ENCODE peak calls at places on chromosomes 2 and 18, in seven cellular contexts. C is mesendoderm, W is H9, S is mesenchymal stem cell, R is IMR-90, U is neuronal stem cell, V is H1. F is an unnamed sample.

GRCh38 chr2:144277622-144278354 is 242.1 kb downstream of the ZEB2 start:
- DNase-seq in C (no peak), W (no peak), S (no peak), R (no peak), U (no peak), V (no peak), F (no peak)

GRCh38 chr2:236659758-236660150 is 90.1 kb downstream of the ACKR3 start:
- DNase-seq in C (no peak), W (no peak), S (peak; percentile 62), R (peak; percentile 34), U (no peak), V (no peak), F (no peak)

GRCh38 chr2:80499095-80499494 is 194.5 kb upstream of the LRRTM1 start:
- DNase-seq in C (peak; percentile 18), W (no peak), S (peak; percentile 48), R (peak; percentile 65), U (no peak), V (no peak), F (peak; percentile 44)

GRCh38 chr18:36309436-36310391 is 12.2 kb downstream of the FHOD3 start:
- DNase-seq in C (no peak), W (peak; percentile 8), S (peak; percentile 91), R (peak; percentile 98), U (no peak), V (peak; percentile 42), F (peak; percentile 96)

GRCh38 chr2:61055557-61055956 is 10.1 kb upstream of the SANBR start:
- DNase-seq in C (no peak), W (no peak), S (peak; percentile 74), R (peak; percentile 64), U (no peak), V (no peak), F (no peak)

GRCh38 chr2:200603972-200604371 is 18.2 kb downstream of the AOX1 start:
- DNase-seq in C (peak; percentile 59), W (no peak), S (peak; percentile 56), R (peak; percentile 84), U (no peak), V (no peak), F (no peak)

GRCh38 chr2:15158117-15158516 is 403.0 kb downstream of the NBAS start:
- DNase-seq in C (peak; percentile 51), W (peak; percentile 55), S (no peak), R (no peak), U (peak; percentile 76), V (peak; percentile 57), F (no peak)

GRCh38 chr2:207227062-207227748 is 61.5 kb upstream of the KLF7 start:
- DNase-seq in C (peak; percentile 94), W (peak; percentile 86), S (peak; percentile 72), R (peak; percentile 39), U (peak; percentile 58), V (peak; percentile 69), F (no peak)

GRCh38 chr18:32803571-32803970 is 30.7 kb upstream of the KLHL14 start:
- DNase-seq in C (no peak), W (no peak), S (no peak), R (no peak), U (peak; percentile 39), V (no peak), F (no peak)

GRCh38 chr2:65576861-65577601 is 144.6 kb upstream of the SPRED2 start:
- DNase-seq in C (peak; percentile 92), W (no peak), S (peak; percentile 96), R (peak; percentile 95), U (no peak), V (no peak), F (peak; percentile 29)

GRCh38 chr2:134201559-134201958 is 52.3 kb upstream of the MGAT5 start:
- DNase-seq in C (no peak), W (no peak), S (no peak), R (no peak), U (no peak), V (no peak), F (no peak)

GRCh38 chr2:127046579-127046978 is 60.4 kb downstream of the BIN1 start:
- DNase-seq in C (no peak), W (peak; percentile 22), S (no peak), R (no peak), U (no peak), V (peak; percentile 42), F (no peak)

GRCh38 chr2:168584934-168585333 is 128.9 kb downstream of the CERS6 start:
- DNase-seq in C (no peak), W (no peak), S (no peak), R (no peak), U (no peak), V (no peak), F (no peak)

GRCh38 chr18:36501100-36501499 is 203.6 kb downstream of the FHOD3 start:
- DNase-seq in C (no peak), W (no peak), S (no peak), R (no peak), U (no peak), V (no peak), F (no peak)

GRCh38 chr2:49332415-49332814 is 178.1 kb upstream of the FSHR start:
- DNase-seq in C (no peak), W (no peak), S (peak; percentile 2), R (no peak), U (no peak), V (no peak), F (no peak)

GRCh38 chr2:230678451-230678850 is 34.2 kb upstream of the CAB39 start:
- DNase-seq in C (no peak), W (no peak), S (no peak), R (no peak), U (no peak), V (no peak), F (no peak)

GRCh38 chr2:9251154-9252001 is 44.8 kb downstream of the ASAP2 start:
- DNase-seq in C (no peak), W (no peak), S (peak; percentile 82), R (peak; percentile 77), U (no peak), V (no peak), F (peak; percentile 82)

GRCh38 chr2:207219036-207219435 is 53.3 kb upstream of the KLF7 start:
- DNase-seq in C (no peak), W (no peak), S (no peak), R (no peak), U (no peak), V (no peak), F (no peak)

GRCh38 chr18:31716362-31716761 is 32.0 kb upstream of the B4GALT6 start:
- DNase-seq in C (no peak), W (no peak), S (no peak), R (no peak), U (no peak), V (no peak), F (no peak)

GRCh38 chr2:178188466-178188865 is 5.8 kb upstream of the OSBPL6 start:
- DNase-seq in C (no peak), W (no peak), S (no peak), R (peak; percentile 7), U (no peak), V (no peak), F (no peak)

GRCh38 chr2:173075781-173076556 is at the start of gene MAP3K20:
- DNase-seq in C (peak; percentile 65), W (peak; percentile 48), S (peak; percentile 78), R (peak; percentile 71), U (peak; percentile 42), V (peak; percentile 77), F (peak; percentile 32)

GRCh38 chr18:30409120-30409519 is 633.4 kb downstream of the DSC3 start:
- DNase-seq in C (peak; percentile 2), W (no peak), S (no peak), R (no peak), U (no peak), V (no peak), F (no peak)

GRCh38 chr2:82498777-82499443 is 1960.2 kb downstream of the SUCLG1 start:
- DNase-seq in C (no peak), W (no peak), S (no peak), R (no peak), U (no peak), V (no peak), F (no peak)

GRCh38 chr2:47897191-47897955 is 8.9 kb downstream of the FBXO11 start:
- DNase-seq in C (no peak), W (no peak), S (no peak), R (no peak), U (no peak), V (no peak), F (no peak)

DNA sequence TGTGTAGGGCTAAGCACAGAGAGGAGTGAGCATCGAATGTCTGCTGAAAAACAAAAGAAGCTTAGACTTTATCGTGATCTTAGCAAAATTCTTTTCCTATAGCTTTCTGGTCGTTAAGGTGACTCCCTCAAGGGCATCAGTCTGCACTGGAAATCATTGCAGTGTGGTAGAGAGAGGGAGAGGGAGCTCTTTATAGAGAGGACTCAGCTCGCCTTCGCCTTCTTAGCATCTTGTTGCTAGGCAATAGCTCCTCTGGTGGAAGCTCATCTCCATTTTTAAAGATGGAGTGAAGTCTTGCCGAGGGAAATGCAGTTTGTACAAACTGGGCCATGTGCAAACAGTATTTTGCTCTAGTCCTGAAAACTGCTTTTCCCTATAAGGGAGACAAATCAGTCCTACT is 62.9 kb upstream of the SLC38A11 start:
- DNase-seq in C (peak; percentile 82), W (peak; percentile 56), S (peak; percentile 3), R (peak; percentile 1), U (peak; percentile 9), V (no peak), F (no peak)
- H3K27ac ChIP-seq in C (no peak overlapping the region), W (no peak overlapping the region), S (no peak overlapping the region), R (no peak overlapping the region), U (no peak overlapping the region), V (no peak overlapping the region), F (no peak overlapping the region)

GRCh38 chr2:75587954-75588587 is 27.3 kb upstream of the EVA1A start:
- DNase-seq in C (no peak), W (no peak), S (peak; percentile 51), R (peak; percentile 94), U (no peak), V (no peak), F (no peak)
- H4K8ac ChIP-seq in C (no peak overlapping the region), W (no peak overlapping the region), S (no peak overlapping the region), R (peak overlapping the region; percentile 71), U (no peak overlapping the region), V (no peak overlapping the region), F (no peak overlapping the region)

DNA sequence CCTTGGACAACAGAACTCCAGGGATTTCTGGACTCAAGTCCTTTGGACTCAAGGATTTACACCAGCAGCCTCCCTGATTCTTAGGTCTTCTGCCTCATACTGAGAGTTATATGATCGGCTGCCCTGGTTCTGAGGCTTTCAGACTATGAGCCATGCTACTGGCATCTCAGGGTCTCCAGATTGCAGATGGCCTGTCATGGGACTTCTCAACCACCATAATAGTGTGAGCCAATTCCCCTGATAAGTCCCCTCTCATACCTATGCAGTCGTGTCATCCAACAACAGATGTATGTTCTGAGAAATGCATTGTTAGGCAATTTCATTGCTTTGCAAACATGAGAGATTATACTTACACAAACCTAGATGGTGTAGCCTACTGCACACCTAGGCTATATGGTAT is 61.4 kb upstream of the MSTN start:
- DNase-seq in C (peak; percentile 21), W (no peak), S (peak; percentile 60), R (peak; percentile 83), U (no peak), V (no peak), F (peak; percentile 93)
- H2BK5ac ChIP-seq in C (no peak overlapping the region), W (no peak overlapping the region), S (no peak overlapping the region), R (no peak overlapping the region), U (no peak overlapping the region), V (no peak overlapping the region), F (no peak overlapping the region)

GRCh38 chr2:152486737-152487063 is 151.7 kb downstream of the FMNL2 start:
- DNase-seq in C (no peak), W (no peak), S (no peak), R (no peak), U (no peak), V (no peak), F (no peak)
- H3K27ac ChIP-seq in C (no peak overlapping the region), W (no peak overlapping the region), S (peak overlapping the region; percentile 96), R (no peak overlapping the region), U (no peak overlapping the region), V (no peak overlapping the region), F (no peak overlapping the region)